ENCODE peak calls at places on chromosomes 4 and X, in ten cellular contexts. T is left lung; V is cardiac muscle cell; L is lung; H is naive thymus-derived CD4-positive, alpha-beta T cell; Q is CD8-positive, alpha-beta T cell; U is sigmoid colon; A is iPS DF 6.9; O is psoas muscle; I is thyroid gland. E is an unnamed sample. For H3K9me3 and H3K36me3, the result is how much of the 10 kb centered on the place peaks cover.

GRCh38 chr4:120096508-120097297 is 30.1 kb upstream of the MAD2L1 start:
- DNase-seq in L (no peak), A (no peak), I (no peak), U (no peak), V (no peak), Q (no peak), H (no peak), T (no peak), O (no peak), E (no peak)

GRCh38 chr4:47442980-47443379 is 20.5 kb downstream of the COMMD8 start:
- DNase-seq in T (no peak), O (no peak), Q (no peak), I (no peak), H (no peak), L (no peak), V (no peak), U (no peak), A (no peak), E (no peak)

GRCh38 chr4:34105311-34105710 is 2139.0 kb downstream of the ARAP2 start:
- DNase-seq in U (no peak), Q (no peak), A (no peak), O (no peak), V (no peak), H (no peak), I (no peak), T (no peak), L (no peak), E (no peak)

GRCh38 chr4:156837625-156838345 is 133.8 kb downstream of the PDGFC start:
- DNase-seq in V (no peak), I (no peak), L (no peak), T (no peak), A (no peak), O (no peak), H (no peak), Q (no peak), U (no peak), E (no peak)

GRCh38 chr4:60884545-60884944 is 315.6 kb upstream of the ADGRL3 start:
- DNase-seq in A (no peak), I (no peak), O (no peak), T (no peak), L (no peak), H (no peak), Q (no peak), V (no peak), U (no peak), E (no peak)

GRCh38 chrX:47900833-47901232 is 64.1 kb downstream of the ZNF81 start:
- DNase-seq in L (no peak), U (no peak), A (no peak), H (no peak), I (no peak), T (no peak), Q (no peak), O (no peak), V (no peak), E (no peak)

GRCh38 chr4:41575207-41575606 is 37.2 kb downstream of the LIMCH1 start:
- DNase-seq in A (no peak), I (no peak), L (no peak), H (no peak), V (no peak), O (no peak), U (no peak), Q (no peak), T (no peak), E (no peak)

GRCh38 chr4:77092832-77093800 is 17.3 kb upstream of the CCNI start:
- DNase-seq in Q (no peak), O (no peak), I (no peak), U (no peak), V (no peak), L (no peak), A (no peak), H (no peak), T (no peak), E (no peak)

GRCh38 chrX:3820170-3820569 is 106.7 kb upstream of the PRKX start:
- DNase-seq in L (no peak), T (no peak), I (no peak), Q (no peak), U (no peak), H (no peak), A (no peak), V (no peak), O (no peak), E (no peak)

GRCh38 chr4:30856795-30857564 is 136.8 kb downstream of the PCDH7 start:
- DNase-seq in H (no peak), L (no peak), T (no peak), I (no peak), V (no peak), Q (no peak), U (no peak), O (no peak), A (no peak), E (no peak)

GRCh38 chr4:186557061-186557460 is 1.7 kb upstream of the MTNR1A start:
- DNase-seq in H (no peak), V (no peak), L (no peak), U (no peak), Q (no peak), T (no peak), A (no peak), I (no peak), O (no peak), E (no peak)

GRCh38 chr4:123731009-123731408 is 334.4 kb downstream of the SPRY1 start:
- DNase-seq in U (no peak), O (no peak), T (no peak), L (no peak), A (no peak), H (no peak), Q (no peak), V (no peak), I (no peak), E (no peak)

GRCh38 chr4:71847300-71847699 is 63.4 kb upstream of the GC start:
- DNase-seq in T (no peak), A (no peak), L (no peak), Q (no peak), V (no peak), O (no peak), H (no peak), U (no peak), I (no peak), E (no peak)

GRCh38 chr4:112448211-112448745 is 67.7 kb downstream of the NEUROG2 start:
- DNase-seq in U (no peak), T (no peak), A (no peak), V (no peak), Q (no peak), I (no peak), O (no peak), L (no peak), H (no peak), E (peak)

GRCh38 chr4:157727163-157727562 is 445.7 kb downstream of the GASK1B start:
- DNase-seq in H (no peak), I (no peak), V (no peak), A (no peak), T (peak), L (no peak), U (no peak), Q (no peak), O (no peak), E (no peak)

GRCh38 chrX:150696836-150697235 is 3.6 kb downstream of the MTMR1 start:
- DNase-seq in A (no peak), U (no peak), T (no peak), L (no peak), O (no peak), H (no peak), Q (peak), V (no peak), I (no peak), E (no peak)

GRCh38 chr4:30605616-30606015 is 114.6 kb upstream of the PCDH7 start:
- DNase-seq in O (no peak), I (no peak), Q (no peak), T (no peak), V (no peak), U (no peak), L (no peak), H (no peak), A (no peak), E (no peak)

GRCh38 chrX:56564182-56564885 is 907 bp downstream of the UBQLN2 start:
- DNase-seq in I (peak), H (peak), Q (peak), A (no peak), T (no peak), O (peak), V (peak), U (no peak), L (no peak), E (no peak)

GRCh38 chrX:104568304-104568915 is 2.4 kb downstream of the IL1RAPL2 start:
- DNase-seq in T (no peak), O (no peak), H (no peak), I (no peak), V (peak), A (no peak), L (no peak), U (no peak), Q (no peak), E (no peak)

GRCh38 chr4:24849662-24850280 is 54.4 kb downstream of the SOD3 start:
- DNase-seq in A (no peak), I (no peak), H (no peak), O (no peak), Q (no peak), L (no peak), T (no peak), V (no peak), U (no peak), E (no peak)

GRCh38 chrX:134660627-134661026 is 2.4 kb upstream of the PLAC1 start:
- DNase-seq in A (no peak), H (no peak), Q (no peak), L (no peak), T (no peak), V (no peak), U (no peak), I (peak), O (no peak), E (no peak)

GRCh38 chrX:134659761-134660160 is 1.5 kb upstream of the PLAC1 start:
- DNase-seq in H (no peak), V (no peak), O (no peak), I (no peak), T (no peak), L (no peak), A (no peak), Q (no peak), U (no peak), E (no peak)

GRCh38 chrX:134661295-134661694 is 3.0 kb upstream of the PLAC1 start:
- DNase-seq in A (no peak), V (no peak), O (no peak), L (no peak), Q (no peak), U (no peak), I (peak), T (no peak), H (no peak), E (no peak)

GRCh38 chrX:134658002-134658401 is 269 bp downstream of the PLAC1 start:
- DNase-seq in T (no peak), L (no peak), A (no peak), I (no peak), Q (no peak), H (no peak), O (no peak), U (no peak), V (no peak), E (no peak)

DNA sequence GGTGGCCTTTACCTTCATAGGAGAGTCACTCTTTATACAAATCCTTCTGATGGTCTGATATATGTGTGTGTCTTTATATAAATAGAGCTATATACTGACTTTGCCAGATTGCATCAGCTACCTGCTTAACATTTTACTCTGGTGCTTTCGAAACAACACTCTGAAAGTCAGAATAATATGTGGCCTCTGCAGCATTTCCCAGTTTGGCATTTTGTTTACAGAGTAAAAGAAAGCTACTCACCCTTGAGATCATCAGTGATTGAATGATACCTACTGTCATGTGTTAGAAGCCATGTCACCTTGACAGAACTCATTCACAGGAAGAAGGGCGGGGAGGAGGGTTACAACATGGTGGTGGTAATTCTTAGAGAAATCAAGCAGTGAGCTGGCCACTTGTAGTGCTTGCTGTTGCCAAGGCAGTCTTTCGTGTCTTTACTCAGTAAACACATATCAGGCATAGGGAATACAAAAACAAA is at the start of gene PLAC1:
- DNase-seq in A (no peak), H (no peak), T (no peak), O (no peak), Q (no peak), V (no peak), U (no peak), I (no peak), L (no peak), E (no peak)
- H3K9me3 ChIP-seq in A (under half), H (under half), T (under half), O (under half), Q (under half), V (under half), U (under half), I (under half), L (under half), E (under half)

GRCh38 chrX:133534172-133534571 is 118.9 kb upstream of the GPC4 start:
- DNase-seq in U (no peak), H (no peak), L (no peak), T (no peak), V (no peak), I (no peak), O (no peak), A (no peak), Q (no peak), E (no peak)

GRCh38 chrX:133535066-133535465 is 119.8 kb upstream of the GPC4 start:
- DNase-seq in A (no peak), T (no peak), U (no peak), O (no peak), L (no peak), Q (no peak), H (no peak), V (no peak), I (no peak), E (no peak)

GRCh38 chrX:133533249-133533648 is 118.0 kb upstream of the GPC4 start:
- DNase-seq in H (no peak), T (no peak), I (no peak), O (no peak), U (no peak), Q (no peak), V (no peak), L (no peak), A (no peak), E (no peak)

GRCh38 chrX:133538148-133538547 is 122.9 kb upstream of the GPC4 start:
- DNase-seq in U (no peak), H (no peak), O (no peak), A (no peak), V (peak), Q (no peak), T (no peak), I (no peak), L (no peak), E (no peak)

DNA sequence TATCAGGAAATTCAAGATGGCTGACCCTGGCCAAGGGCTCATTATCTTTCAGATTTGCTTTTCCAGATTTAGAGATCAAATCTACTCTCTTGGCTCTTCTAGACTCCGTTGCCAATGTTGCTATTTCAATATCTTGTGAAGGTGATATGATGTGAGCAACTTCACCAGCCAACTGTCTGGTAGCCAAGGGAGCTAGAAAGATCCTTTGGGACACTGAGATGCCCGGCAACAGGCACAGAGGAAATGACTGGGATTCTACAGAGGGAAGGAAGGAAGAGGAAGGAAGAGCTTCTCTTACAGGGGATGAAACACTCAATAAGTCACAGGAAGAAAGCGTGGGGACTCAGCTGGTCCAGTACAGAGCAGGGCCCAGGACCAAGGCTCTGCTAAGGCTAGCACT is 121.9 kb upstream of the GPC4 start:
- DNase-seq in U (no peak), Q (no peak), T (no peak), V (no peak), H (no peak), A (no peak), I (no peak), O (no peak), L (no peak), E (no peak)
- H3K36me3 ChIP-seq in U (under half), Q (under half), T (under half), V (under half), H (under half), A (under half), I (under half), O (under half), L (under half), E (under half)

GRCh38 chrX:41906515-41907165 is 16.7 kb downstream of the CASK start:
- DNase-seq in A (no peak), U (no peak), V (no peak), O (no peak), T (no peak), L (no peak), Q (no peak), I (no peak), H (no peak), E (no peak)
- H3K9me3 ChIP-seq in A (under half), U (under half), V (under half), O (under half), T (under half), L (under half), Q (under half), I (under half), H (under half), E (under half)

GRCh38 chr4:153620352-153620751 is 63.7 kb upstream of the TLR2 start:
- DNase-seq in Q (no peak), O (no peak), A (no peak), U (no peak), I (no peak), T (no peak), V (no peak), L (no peak), H (no peak), E (peak)

GRCh38 chr4:153619811-153620210 is 64.3 kb upstream of the TLR2 start:
- DNase-seq in A (no peak), U (no peak), H (no peak), L (no peak), O (no peak), T (no peak), I (no peak), Q (no peak), V (no peak), E (peak)

GRCh38 chr4:153623491-153623890 is 60.6 kb upstream of the TLR2 start:
- DNase-seq in H (no peak), U (no peak), L (no peak), Q (no peak), O (no peak), A (no peak), T (no peak), I (no peak), V (no peak), E (no peak)

GRCh38 chr4:153622778-153623240 is 61.3 kb upstream of the TLR2 start:
- DNase-seq in V (no peak), A (no peak), I (no peak), H (no peak), T (no peak), L (no peak), U (no peak), O (no peak), Q (no peak), E (no peak)

DNA sequence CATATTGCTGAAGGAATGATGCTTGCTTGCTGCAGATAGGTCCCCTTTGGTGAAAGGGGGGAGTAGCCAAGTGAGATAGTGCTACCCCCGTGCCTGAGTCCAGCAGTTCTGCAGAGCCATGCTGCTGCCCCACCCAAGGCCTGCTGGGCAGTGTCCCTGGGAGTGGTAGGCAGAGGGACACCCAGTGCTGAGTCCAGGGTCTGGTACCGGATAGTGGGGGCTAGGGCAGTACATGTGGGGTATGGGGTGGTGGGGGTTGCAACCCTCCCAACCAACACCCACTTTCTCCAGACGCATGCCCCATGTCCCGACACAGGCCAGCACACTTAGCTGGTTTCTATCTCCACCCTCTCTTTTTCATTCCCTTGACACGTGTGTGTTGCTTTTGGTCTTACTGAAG is 62.0 kb upstream of the TLR2 start:
- DNase-seq in V (no peak), U (no peak), I (no peak), O (no peak), Q (no peak), A (no peak), H (no peak), L (no peak), T (no peak), E (no peak)
- H3K36me3 ChIP-seq in V (under half), U (half or more), I (under half), O (half or more), Q (half or more), A (under half), H (under half), L (under half), T (half or more), E (under half)

GRCh38 chrX:40148189-40148438 is 50.4 kb upstream of the BCOR start:
- DNase-seq in I (no peak), O (no peak), U (no peak), L (no peak), T (no peak), Q (no peak), A (no peak), H (no peak), V (no peak), E (no peak)

GRCh38 chrX:40150503-40150902 is 52.7 kb upstream of the BCOR start:
- DNase-seq in V (no peak), I (no peak), O (no peak), Q (no peak), L (no peak), T (no peak), H (no peak), U (no peak), A (no peak), E (no peak)

GRCh38 chrX:40148439-40149285 is 50.9 kb upstream of the BCOR start:
- DNase-seq in A (no peak), I (no peak), Q (no peak), O (no peak), L (no peak), U (no peak), T (no peak), V (no peak), H (no peak), E (peak)

GRCh38 chrX:40147399-40148188 is 49.8 kb upstream of the BCOR start:
- DNase-seq in I (no peak), A (no peak), O (no peak), L (no peak), T (no peak), H (no peak), V (no peak), Q (no peak), U (no peak), E (no peak)

GRCh38 chrX:40149286-40150175 is 51.8 kb upstream of the BCOR start:
- DNase-seq in L (no peak), I (no peak), O (no peak), H (no peak), V (peak), A (no peak), T (no peak), Q (no peak), U (no peak), E (no peak)
- H3K9me3 ChIP-seq in L (under half), I (under half), O (under half), H (under half), V (under half), A (under half), T (under half), Q (under half), U (under half), E (under half)

DNA sequence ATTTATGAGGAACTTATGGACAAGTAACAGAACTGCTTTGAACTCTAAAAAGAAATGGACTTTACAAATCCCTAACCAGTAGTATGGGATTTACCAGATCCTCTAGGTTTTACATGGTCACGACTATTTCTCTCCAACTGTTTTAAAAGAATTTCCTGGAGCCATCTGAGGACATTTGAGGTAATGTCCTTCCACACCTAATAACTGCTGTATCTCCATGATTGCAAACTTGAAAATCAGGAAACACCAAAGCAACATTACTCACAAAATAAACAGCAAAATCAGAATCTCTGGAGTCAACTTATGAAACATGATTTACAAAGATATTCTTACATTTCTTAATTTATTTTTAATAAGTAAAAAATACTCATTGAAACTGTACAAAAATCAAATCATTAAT is 58.0 kb downstream of the STAP1 start:
- DNase-seq in Q (no peak), I (no peak), V (no peak), L (no peak), O (no peak), T (no peak), A (no peak), U (no peak), H (no peak), E (no peak)
- H3K36me3 ChIP-seq in Q (under half), I (under half), V (under half), L (under half), O (half or more), T (under half), A (under half), U (half or more), H (under half), E (under half)

E was measured in HAP-1.